ENCODE peak calls at places on chromosomes 5 and 9, in ten cellular contexts. T is NAMALWA; H is pons; I is stimulated activated CD4-positive, alpha-beta T cell treated with anti-CD3 and anti-CD28 coated beads, Interleukin-4, amount 100 ng/mL, for 1 hour; W is aorta; N is BE2C; X is NCI-H1105 treated with DMSO at 0.1 percent for 48 hours; E is NCI-H1092 treated with DMSO at 0.1 percent for 48 hours; R is activated CD8-positive, alpha-beta T cell treated with anti-CD3 and anti-CD28 coated beads, Interleukin-2, amount 10 ng/mL, durations not matched to agents 7 days and 5 days; B is T follicular helper cell. U is an unnamed sample.

GRCh38 chr5:132202711-132203463 is 24.8 kb downstream of the P4HA2 start:
- DNase-seq in T (peak), H (no peak), I (no peak), W (no peak), N (no peak), X (no peak), E (no peak), R (no peak), B (no peak), U (no peak)

GRCh38 chr9:70411930-70412677 is 2.4 kb downstream of the KLF9 start:
- DNase-seq in T (peak), H (peak), I (peak), W (peak), N (peak), X (no peak), E (no peak), R (peak), B (peak), U (peak)

GRCh38 chr9:38001430-38001829 is 67.6 kb downstream of the SHB start:
- DNase-seq in T (no peak), H (no peak), I (no peak), W (peak), N (no peak), X (no peak), E (no peak), R (no peak), B (no peak), U (no peak)

GRCh38 chr5:172505840-172506638 is 51.7 kb upstream of the SH3PXD2B start:
- DNase-seq in T (no peak), H (no peak), I (no peak), W (no peak), N (no peak), X (no peak), E (no peak), R (peak), B (no peak), U (no peak)

GRCh38 chr9:70255521-70255920 is 3.3 kb upstream of the SMC5 start:
- DNase-seq in T (no peak), H (no peak), I (no peak), W (no peak), N (no peak), X (no peak), E (no peak), R (no peak), B (no peak), U (no peak)

GRCh38 chr5:960551-960950 is 48.1 kb upstream of the NKD2 start:
- DNase-seq in T (no peak), H (no peak), I (no peak), W (peak), N (no peak), X (no peak), E (no peak), R (no peak), B (no peak), U (no peak)

GRCh38 chr5:110354341-110354740 is 372.1 kb downstream of the TMEM232 start:
- DNase-seq in T (no peak), H (peak), I (no peak), W (peak), N (no peak), X (no peak), E (no peak), R (no peak), B (no peak), U (no peak)

GRCh38 chr5:43063731-43064171 is 23.6 kb upstream of the ANXA2R start:
- DNase-seq in T (no peak), H (no peak), I (no peak), W (peak), N (no peak), X (no peak), E (no peak), R (no peak), B (no peak), U (no peak)

GRCh38 chr5:169003721-169004481 is 297.0 kb downstream of the SLIT3 start:
- DNase-seq in T (no peak), H (peak), I (no peak), W (no peak), N (peak), X (no peak), E (peak), R (no peak), B (no peak), U (no peak)

GRCh38 chr5:61614606-61615005 is 282.5 kb downstream of the ZSWIM6 start:
- DNase-seq in T (no peak), H (no peak), I (no peak), W (no peak), N (no peak), X (no peak), E (no peak), R (no peak), B (no peak), U (no peak)

GRCh38 chr9:125586173-125586512 is 120.9 kb downstream of the MAPKAP1 start:
- DNase-seq in T (no peak), H (no peak), I (no peak), W (no peak), N (no peak), X (peak), E (peak), R (no peak), B (no peak), U (no peak)

GRCh38 chr9:137243626-137244485 is 2.8 kb downstream of the TUBB4B start:
- DNase-seq in T (peak), H (no peak), I (no peak), W (no peak), N (no peak), X (no peak), E (peak), R (no peak), B (no peak), U (no peak)